ENCODE peak calls at places on chromosomes 11 and 22, in four cellular contexts. One of them, this sample, is unnamed.

GRCh38 chr11:124938206-124938765 is 2.4 kb upstream of the HEPACAM start:
- DNase-seq in H1: no peak
- DNase-seq in mesendoderm: no peak
- DNase-seq in H9: no peak
- DNase-seq in this sample: peak; percentile 40

GRCh38 chr11:107929611-107930200 is 1.5 kb downstream of the RAB39A start:
- DNase-seq in H9: no peak
- DNase-seq in mesendoderm: peak; percentile 29
- DNase-seq in H1: peak; percentile 38
- DNase-seq in this sample: no peak

GRCh38 chr11:72242141-72242540 is 1.8 kb downstream of the PHOX2A start:
- DNase-seq in mesendoderm: no peak
- DNase-seq in H1: no peak
- DNase-seq in H9: peak; percentile 12
- DNase-seq in this sample: no peak

GRCh38 chr11:44072757-44073658 is 6.9 kb downstream of the ACCS start:
- DNase-seq in H1: no peak
- DNase-seq in mesendoderm: no peak
- DNase-seq in H9: no peak
- DNase-seq in this sample: no peak

GRCh38 chr22:46774456-46775363 is 12.3 kb downstream of the TBC1D22A start:
- DNase-seq in H1: no peak
- DNase-seq in mesendoderm: no peak
- DNase-seq in H9: no peak
- DNase-seq in this sample: no peak

GRCh38 chr11:1889941-1890855 is 1.5 kb downstream of the PRR33 start:
- DNase-seq in mesendoderm: no peak
- DNase-seq in H1: no peak
- DNase-seq in H9: no peak
- DNase-seq in this sample: no peak

GRCh38 chr22:42353883-42354727 is 78.1 kb downstream of the NFAM1 start:
- DNase-seq in mesendoderm: peak; percentile 97
- DNase-seq in H1: no peak
- DNase-seq in H9: peak; percentile 84
- DNase-seq in this sample: peak; percentile 13

GRCh38 chr22:37454857-37455686 is 27.8 kb upstream of the ELFN2 start:
- DNase-seq in mesendoderm: peak; percentile 73
- DNase-seq in H9: no peak
- DNase-seq in H1: no peak
- DNase-seq in this sample: peak; percentile 89

GRCh38 chr11:116641561-116642045 is 131.2 kb downstream of the BUD13 start:
- DNase-seq in mesendoderm: peak; percentile 60
- DNase-seq in H1: peak; percentile 92
- DNase-seq in H9: peak; percentile 83
- DNase-seq in this sample: no peak

GRCh38 chr11:83836883-83837654 is 550.9 kb upstream of the CCDC90B start:
- DNase-seq in H1: peak; percentile 61
- DNase-seq in mesendoderm: peak; percentile 83
- DNase-seq in H9: peak; percentile 79
- DNase-seq in this sample: peak; percentile 50

GRCh38 chr11:128688031-128688713 is 5.7 kb upstream of the FLI1 start:
- DNase-seq in mesendoderm: peak; percentile 27
- DNase-seq in H1: peak; percentile 71
- DNase-seq in H9: no peak
- DNase-seq in this sample: no peak

GRCh38 chr11:33534575-33534974 is 166.1 kb downstream of the C11orf91 start:
- DNase-seq in mesendoderm: no peak
- DNase-seq in H1: no peak
- DNase-seq in H9: no peak
- DNase-seq in this sample: peak; percentile 63

GRCh38 chr11:46216765-46217089 is 60.7 kb upstream of the CREB3L1 start:
- DNase-seq in H1: no peak
- DNase-seq in H9: no peak
- DNase-seq in mesendoderm: no peak
- DNase-seq in this sample: no peak

GRCh38 chr22:22520020-22520656 is at the start of gene ZNF280A:
- DNase-seq in mesendoderm: peak; percentile 5
- DNase-seq in H1: no peak
- DNase-seq in H9: peak; percentile 44
- DNase-seq in this sample: no peak

GRCh38 chr22:50208939-50209892 is 8.4 kb downstream of the SELENOO start:
- DNase-seq in H1: no peak
- DNase-seq in mesendoderm: no peak
- DNase-seq in H9: no peak
- DNase-seq in this sample: no peak

GRCh38 chr11:45881708-45882368 is 3.6 kb upstream of the MAPK8IP1 start:
- DNase-seq in H9: no peak
- DNase-seq in mesendoderm: no peak
- DNase-seq in H1: no peak
- DNase-seq in this sample: no peak

GRCh38 chr22:41848468-41848867 is 15.6 kb downstream of the SREBF2 start:
- DNase-seq in H9: no peak
- DNase-seq in H1: no peak
- DNase-seq in mesendoderm: no peak
- DNase-seq in this sample: no peak

GRCh38 chr22:46915978-46916730 is 153.7 kb downstream of the TBC1D22A start:
- DNase-seq in H1: peak; percentile 24
- DNase-seq in H9: no peak
- DNase-seq in mesendoderm: no peak
- DNase-seq in this sample: no peak

GRCh38 chr11:125947419-125948277 is 1.8 kb downstream of the VSIG10L2 start:
- DNase-seq in H1: peak; percentile 38
- DNase-seq in H9: no peak
- DNase-seq in mesendoderm: no peak
- DNase-seq in this sample: no peak

GRCh38 chr22:44326549-44326881 is 13.8 kb upstream of the SHISAL1 start:
- DNase-seq in H1: no peak
- DNase-seq in mesendoderm: no peak
- DNase-seq in H9: no peak
- DNase-seq in this sample: no peak

GRCh38 chr11:127106142-127106541 is 105.6 kb upstream of the KIRREL3 start:
- DNase-seq in mesendoderm: peak; percentile 91
- DNase-seq in H1: no peak
- DNase-seq in H9: no peak
- DNase-seq in this sample: peak; percentile 12
- H4K5ac ChIP-seq in mesendoderm: no peak overlapping the region
- H4K5ac ChIP-seq in H1: no peak overlapping the region
- H4K5ac ChIP-seq in H9: no peak overlapping the region
- H4K5ac ChIP-seq in this sample: no peak overlapping the region

GRCh38 chr11:3229673-3230630 is 2.3 kb downstream of the MRGPRE start:
- DNase-seq in mesendoderm: no peak
- DNase-seq in H1: no peak
- DNase-seq in H9: no peak
- DNase-seq in this sample: no peak

GRCh38 chr11:3231851-3232744 is at the start of gene MRGPRE:
- DNase-seq in mesendoderm: no peak
- DNase-seq in H1: no peak
- DNase-seq in H9: peak; percentile 39
- DNase-seq in this sample: no peak

GRCh38 chr11:3231550-3231850 is 717 bp downstream of the MRGPRE start:
- DNase-seq in mesendoderm: no peak
- DNase-seq in H9: no peak
- DNase-seq in H1: no peak
- DNase-seq in this sample: no peak

GRCh38 chr11:3232956-3233355 is 739 bp upstream of the MRGPRE start:
- DNase-seq in H1: no peak
- DNase-seq in mesendoderm: no peak
- DNase-seq in H9: no peak
- DNase-seq in this sample: no peak

DNA sequence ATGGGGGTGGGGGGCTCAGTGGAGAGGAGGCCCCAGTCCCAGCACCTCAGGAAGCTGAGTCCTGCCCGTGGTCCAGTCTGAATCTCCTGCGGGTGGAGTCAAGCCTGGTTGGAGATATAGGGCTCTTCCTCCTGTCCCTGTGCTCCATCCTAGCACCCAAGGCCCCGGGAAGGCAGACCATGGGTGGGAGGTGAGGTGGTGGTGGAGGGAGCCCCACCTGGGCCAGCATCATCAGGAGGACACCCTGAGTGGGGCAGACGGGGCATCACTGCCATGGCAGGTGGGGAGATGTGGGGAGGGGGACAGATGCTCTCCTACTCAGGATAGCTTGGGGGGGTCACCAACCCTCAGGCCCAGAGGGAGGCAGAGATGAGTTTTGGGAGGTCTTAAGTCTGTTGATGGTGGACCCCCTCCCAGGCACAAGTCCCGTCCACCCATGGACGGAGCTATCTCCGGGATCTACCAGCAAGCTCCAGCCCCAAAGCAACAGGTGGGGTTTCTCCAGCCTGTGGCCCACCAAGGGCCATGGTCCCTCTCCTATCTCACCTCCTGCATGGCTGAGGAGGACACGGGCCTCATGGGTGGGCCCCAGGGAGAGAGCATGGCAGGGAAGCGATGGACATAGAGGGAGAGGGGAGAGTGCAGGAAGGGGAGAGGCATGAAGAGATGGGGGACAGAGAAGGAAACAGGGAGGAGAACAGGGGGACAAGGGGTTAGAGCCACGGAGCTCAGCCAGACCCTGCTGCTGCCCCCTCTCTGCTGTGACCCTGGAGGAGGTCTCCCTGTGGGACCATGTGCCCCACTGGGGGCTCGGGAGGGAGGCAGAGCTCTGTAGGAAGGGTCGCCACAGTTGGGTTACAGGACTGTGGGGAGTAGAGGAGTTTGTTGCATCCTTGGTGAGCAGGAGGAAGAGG is 1.3 kb downstream of the MRGPRE start:
- DNase-seq in H1: no peak
- DNase-seq in mesendoderm: no peak
- DNase-seq in H9: no peak
- DNase-seq in this sample: no peak
- H4K5ac ChIP-seq in H1: no peak overlapping the region
- H4K5ac ChIP-seq in mesendoderm: no peak overlapping the region
- H4K5ac ChIP-seq in H9: no peak overlapping the region
- H4K5ac ChIP-seq in this sample: no peak overlapping the region

GRCh38 chr11:94486068-94486467 is 7.6 kb downstream of the MRE11 start:
- DNase-seq in mesendoderm: no peak
- DNase-seq in H9: no peak
- DNase-seq in H1: no peak
- DNase-seq in this sample: no peak
- H4K5ac ChIP-seq in mesendoderm: no peak overlapping the region
- H4K5ac ChIP-seq in H9: no peak overlapping the region
- H4K5ac ChIP-seq in H1: no peak overlapping the region
- H4K5ac ChIP-seq in this sample: no peak overlapping the region

GRCh38 chr11:75041263-75041662 is 52.5 kb downstream of the NEU3 start:
- DNase-seq in mesendoderm: peak; percentile 60
- DNase-seq in H9: no peak
- DNase-seq in H1: peak; percentile 6
- DNase-seq in this sample: no peak
- H4K5ac ChIP-seq in mesendoderm: no peak overlapping the region
- H4K5ac ChIP-seq in H9: no peak overlapping the region
- H4K5ac ChIP-seq in H1: no peak overlapping the region
- H4K5ac ChIP-seq in this sample: no peak overlapping the region

GRCh38 chr11:58471892-58472291 is 29.9 kb upstream of the OR5B12 start:
- DNase-seq in mesendoderm: peak; percentile 9
- DNase-seq in H1: no peak
- DNase-seq in H9: no peak
- DNase-seq in this sample: no peak
- H4K5ac ChIP-seq in mesendoderm: no peak overlapping the region
- H4K5ac ChIP-seq in H1: no peak overlapping the region
- H4K5ac ChIP-seq in H9: no peak overlapping the region
- H4K5ac ChIP-seq in this sample: no peak overlapping the region

GRCh38 chr11:91686700-91687099 is 537.9 kb upstream of the FAT3 start:
- DNase-seq in H1: no peak
- DNase-seq in mesendoderm: no peak
- DNase-seq in H9: no peak
- DNase-seq in this sample: no peak
- H4K5ac ChIP-seq in H1: no peak overlapping the region
- H4K5ac ChIP-seq in mesendoderm: no peak overlapping the region
- H4K5ac ChIP-seq in H9: no peak overlapping the region
- H4K5ac ChIP-seq in this sample: no peak overlapping the region

DNA sequence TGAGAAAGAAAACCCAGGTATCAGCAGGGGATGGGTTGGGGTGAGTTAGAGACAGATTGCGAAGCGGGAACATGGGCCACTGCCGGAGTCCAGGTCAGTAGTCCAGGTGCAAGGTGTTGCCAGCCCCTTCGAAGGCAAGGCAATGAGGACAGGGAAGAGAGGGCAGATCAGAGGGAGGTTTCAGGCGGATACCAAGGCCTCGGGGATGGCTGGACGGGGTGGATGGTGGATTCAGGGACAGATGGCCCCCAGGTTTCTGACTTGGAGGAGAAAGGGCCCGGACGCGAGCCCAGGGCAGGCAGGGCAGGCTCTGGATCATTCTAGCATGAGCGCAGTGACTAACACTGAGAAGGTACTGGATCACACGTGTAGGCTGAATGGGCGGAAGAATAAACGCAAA is 25.4 kb upstream of the IGSF9B start:
- DNase-seq in H9: no peak
- DNase-seq in mesendoderm: no peak
- DNase-seq in H1: no peak
- DNase-seq in this sample: no peak
- H4K5ac ChIP-seq in H9: no peak overlapping the region
- H4K5ac ChIP-seq in mesendoderm: no peak overlapping the region
- H4K5ac ChIP-seq in H1: no peak overlapping the region
- H4K5ac ChIP-seq in this sample: no peak overlapping the region

This sample was measured in IMR-90.